ENCODE peak calls at places on chromosomes 1 and 21, in ten cellular contexts. K, Q, V, D, L, F, C, N, A and G are unnamed samples.

GRCh38 chr1:181896824-181897223 is 164.7 kb downstream of the ZNF648 start:
- DNase-seq in L (no peak), F (no peak), N (no peak), A (no peak), K (no peak), D (no peak), C (no peak), V (no peak), Q (no peak), G (no peak)

GRCh38 chr21:33078907-33079582 is 9.1 kb downstream of the OLIG1 start:
- DNase-seq in L (peak; percentile 98), A (no peak), N (no peak), Q (peak; percentile 87), F (peak; percentile 68), C (no peak), D (no peak), V (peak; percentile 69), K (no peak), G (no peak)

GRCh38 chr1:212460376-212460775 is 27.7 kb downstream of the NENF start:
- DNase-seq in K (no peak), V (no peak), C (no peak), A (no peak), Q (no peak), F (no peak), L (no peak), D (no peak), N (no peak), G (no peak)

GRCh38 chr1:227058321-227058751 is 118.2 kb downstream of the COQ8A start:
- DNase-seq in A (no peak), D (no peak), K (no peak), C (no peak), N (no peak), Q (no peak), V (peak; percentile 84), L (no peak), F (peak; percentile 67), G (no peak)

GRCh38 chr1:84506002-84506728 is at the start of the genes GNG5 and SPATA1:
- DNase-seq in L (peak; percentile 96), Q (peak; percentile 98), K (peak; percentile 99), F (peak; percentile 98), C (peak; percentile 97), N (peak; percentile 99), A (peak; percentile 99), V (peak; percentile 97), D (peak; percentile 96), G (peak; percentile 99)

GRCh38 chr1:167057297-167057688 is 32.9 kb downstream of the GPA33 start:
- DNase-seq in A (no peak), F (peak; percentile 28), V (peak; percentile 72), K (no peak), N (no peak), C (no peak), L (peak; percentile 48), D (no peak), Q (peak; percentile 45), G (no peak)

GRCh38 chr1:195735140-195735539 is 873.1 kb downstream of the KCNT2 start:
- DNase-seq in D (no peak), V (no peak), C (no peak), A (no peak), Q (no peak), N (no peak), K (no peak), F (no peak), L (no peak), G (no peak)

GRCh38 chr1:178146456-178146855 is 52.6 kb downstream of the RASAL2 start:
- DNase-seq in V (no peak), A (no peak), C (no peak), K (no peak), Q (no peak), F (no peak), N (no peak), L (no peak), D (no peak), G (no peak)

GRCh38 chr21:43890042-43890441 is 25.0 kb downstream of the AGPAT3 start:
- DNase-seq in A (no peak), Q (no peak), V (no peak), K (no peak), L (no peak), N (no peak), C (no peak), D (no peak), F (no peak), G (no peak)

GRCh38 chr21:15367061-15367626 is 302.3 kb upstream of the NRIP1 start:
- DNase-seq in C (no peak), N (no peak), F (peak; percentile 2), V (peak; percentile 6), A (no peak), Q (no peak), D (no peak), L (no peak), K (no peak), G (no peak)

GRCh38 chr1:21110163-21110562 is 66.5 kb downstream of the EIF4G3 start:
- DNase-seq in K (no peak), L (no peak), A (no peak), F (no peak), C (no peak), D (no peak), Q (no peak), V (no peak), N (no peak), G (no peak)

GRCh38 chr1:101259744-101260148 is 22.9 kb downstream of the S1PR1 start:
- DNase-seq in F (peak; percentile 81), D (no peak), V (peak; percentile 58), L (peak; percentile 56), Q (no peak), C (no peak), K (no peak), A (no peak), N (no peak), G (no peak)